ENCODE peak calls at places on chromosomes 5 and 9, in six cellular contexts. X is AML-193; C is naive thymus-derived CD8-positive, alpha-beta T cell; R is skeletal muscle cell; O is HTR-8/SVneo; E is GM10248. K is an unnamed sample.

GRCh38 chr5:62649476-62650113 is 71.0 kb downstream of the LRRC70 start:
- DNase-seq in X (no peak), C (no peak), R (no peak), O (no peak), E (no peak), K (no peak)

GRCh38 chr5:117236941-117237340 is 662.3 kb upstream of the SEMA6A start:
- DNase-seq in X (no peak), C (no peak), R (no peak), O (no peak), E (no peak), K (no peak)

GRCh38 chr5:17224858-17225436 is 7.5 kb downstream of the BASP1 start:
- DNase-seq in X (no peak), C (no peak), R (no peak), O (no peak), E (peak), K (no peak)

GRCh38 chr5:21834863-21835262 is 1018.3 kb downstream of the CDH12 start:
- DNase-seq in X (no peak), C (no peak), R (no peak), O (no peak), E (no peak), K (no peak)

GRCh38 chr9:96116275-96117051 is 185.5 kb downstream of the HSD17B3 start:
- DNase-seq in X (no peak), C (no peak), R (no peak), O (no peak), E (no peak), K (no peak)

GRCh38 chr9:138033950-138034349 is 156.4 kb downstream of the CACNA1B start:
- DNase-seq in X (no peak), C (no peak), R (no peak), O (no peak), E (no peak), K (no peak)

GRCh38 chr5:149132474-149132873 is 8.8 kb upstream of the ABLIM3 start:
- DNase-seq in X (no peak), C (no peak), R (no peak), O (no peak), E (no peak), K (no peak)

GRCh38 chr9:107983191-107983603 is 493.6 kb upstream of the KLF4 start:
- DNase-seq in X (no peak), C (no peak), R (no peak), O (no peak), E (no peak), K (no peak)

GRCh38 chr5:173281910-173282309 is 46.3 kb downstream of the STC2 start:
- DNase-seq in X (no peak), C (no peak), R (no peak), O (peak), E (no peak), K (no peak)

GRCh38 chr5:14118551-14119320 is 24.4 kb upstream of the TRIO start:
- DNase-seq in X (no peak), C (no peak), R (no peak), O (no peak), E (no peak), K (no peak)

GRCh38 chr5:40717281-40717680 is 37.6 kb downstream of the PTGER4 start:
- DNase-seq in X (no peak), C (no peak), R (peak), O (no peak), E (no peak), K (no peak)

GRCh38 chr5:172837640-172838039 is 3.6 kb downstream of the ERGIC1 start:
- DNase-seq in X (no peak), C (peak), R (no peak), O (no peak), E (peak), K (no peak)

GRCh38 chr9:129321511-129322021 is 143.5 kb upstream of the IER5L start:
- DNase-seq in X (no peak), C (no peak), R (no peak), O (no peak), E (no peak), K (no peak)

K was measured in Panc1.